ENCODE peak calls at places on chromosomes 13 and 19, in seven cellular contexts. B, X, P, D, K, Z and A are unnamed samples.

GRCh38 chr19:12478234-12478941 is 6.2 kb downstream of the ZNF709 start:
- DNase-seq in B (no peak), X (no peak), P (no peak), D (peak), K (no peak), Z (no peak), A (no peak)

GRCh38 chr19:39160523-39160861 is 34.9 kb downstream of the PAK4 start:
- DNase-seq in B (no peak), X (peak), P (no peak), D (no peak), K (no peak), Z (peak), A (no peak)

GRCh38 chr19:43675269-43675879 is 5.4 kb upstream of the PLAUR start:
- DNase-seq in B (no peak), X (peak), P (no peak), D (peak), K (no peak), Z (no peak), A (peak)

GRCh38 chr19:861756-862528 is 2.5 kb downstream of the CFD start:
- DNase-seq in B (peak), X (peak), P (peak), D (peak), K (no peak), Z (no peak), A (no peak)

GRCh38 chr19:55546822-55547614 is 1.7 kb upstream of the SBK3 start:
- DNase-seq in B (no peak), X (peak), P (peak), D (peak), K (no peak), Z (peak), A (peak)

GRCh38 chr13:50990540-50991506 is 81.2 kb downstream of the RNASEH2B start:
- DNase-seq in B (no peak), X (peak), P (peak), D (no peak), K (no peak), Z (peak), A (no peak)

GRCh38 chr13:98482476-98483444 is 94.1 kb downstream of the STK24 start:
- DNase-seq in B (no peak), X (peak), P (peak), D (peak), K (no peak), Z (peak), A (peak)

GRCh38 chr13:102145750-102146149 is 256.1 kb downstream of the FGF14 start:
- DNase-seq in B (no peak), X (no peak), P (no peak), D (no peak), K (no peak), Z (no peak), A (no peak)

GRCh38 chr19:4539697-4540581 is at the start of gene LRG1:
- DNase-seq in B (no peak), X (peak), P (no peak), D (peak), K (no peak), Z (peak), A (no peak)